ENCODE peak calls at places on chromosomes 2 and 18, in nine cellular contexts. One of them, this sample, is unnamed.

GRCh38 chr2:52356560-52356959 is 1324.6 kb upstream of the NRXN1 start:
- DNase-seq in H4: no peak
- DNase-seq in stimulated activated CD8-positive, alpha-beta memory T cell treated with anti-CD3 and anti-CD28 coated beads, Interleukin-12 subunit alpha, Interleukin-12 subunit beta, amount 100 ng/mL, for 4 hours: no peak
- DNase-seq in GM12891: no peak
- DNase-seq in esophagus muscularis mucosa: no peak
- DNase-seq in KG1: no peak
- DNase-seq in dorsolateral prefrontal cortex: no peak
- DNase-seq in G401: no peak
- DNase-seq in WTC11: no peak
- DNase-seq in this sample: no peak

GRCh38 chr2:96539215-96539920 is 2.8 kb downstream of the ARID5A start:
- DNase-seq in H4: no peak
- DNase-seq in stimulated activated CD8-positive, alpha-beta memory T cell treated with anti-CD3 and anti-CD28 coated beads, Interleukin-12 subunit alpha, Interleukin-12 subunit beta, amount 100 ng/mL, for 4 hours: no peak
- DNase-seq in GM12891: no peak
- DNase-seq in esophagus muscularis mucosa: no peak
- DNase-seq in KG1: no peak
- DNase-seq in dorsolateral prefrontal cortex: no peak
- DNase-seq in G401: no peak
- DNase-seq in WTC11: no peak
- DNase-seq in this sample: no peak

GRCh38 chr2:3423492-3424170 is 44.1 kb downstream of the TRAPPC12 start:
- DNase-seq in H4: peak; percentile 9
- DNase-seq in stimulated activated CD8-positive, alpha-beta memory T cell treated with anti-CD3 and anti-CD28 coated beads, Interleukin-12 subunit alpha, Interleukin-12 subunit beta, amount 100 ng/mL, for 4 hours: peak; percentile 46
- DNase-seq in GM12891: peak; percentile 45
- DNase-seq in esophagus muscularis mucosa: no peak
- DNase-seq in KG1: peak; percentile 9
- DNase-seq in dorsolateral prefrontal cortex: peak; percentile 70
- DNase-seq in G401: peak; percentile 62
- DNase-seq in WTC11: peak; percentile 87
- DNase-seq in this sample: peak; percentile 50

GRCh38 chr2:143903172-143903856 is 616.6 kb downstream of the ZEB2 start:
- DNase-seq in H4: no peak
- DNase-seq in stimulated activated CD8-positive, alpha-beta memory T cell treated with anti-CD3 and anti-CD28 coated beads, Interleukin-12 subunit alpha, Interleukin-12 subunit beta, amount 100 ng/mL, for 4 hours: no peak
- DNase-seq in GM12891: no peak
- DNase-seq in esophagus muscularis mucosa: no peak
- DNase-seq in KG1: no peak
- DNase-seq in dorsolateral prefrontal cortex: no peak
- DNase-seq in G401: no peak
- DNase-seq in WTC11: no peak
- DNase-seq in this sample: no peak

GRCh38 chr2:179953359-179953758 is 53.7 kb downstream of the CWC22 start:
- DNase-seq in H4: no peak
- DNase-seq in stimulated activated CD8-positive, alpha-beta memory T cell treated with anti-CD3 and anti-CD28 coated beads, Interleukin-12 subunit alpha, Interleukin-12 subunit beta, amount 100 ng/mL, for 4 hours: no peak
- DNase-seq in GM12891: no peak
- DNase-seq in esophagus muscularis mucosa: no peak
- DNase-seq in KG1: no peak
- DNase-seq in dorsolateral prefrontal cortex: no peak
- DNase-seq in G401: no peak
- DNase-seq in WTC11: no peak
- DNase-seq in this sample: no peak

GRCh38 chr2:5035134-5035533 is 657.0 kb upstream of the SOX11 start:
- DNase-seq in H4: no peak
- DNase-seq in stimulated activated CD8-positive, alpha-beta memory T cell treated with anti-CD3 and anti-CD28 coated beads, Interleukin-12 subunit alpha, Interleukin-12 subunit beta, amount 100 ng/mL, for 4 hours: no peak
- DNase-seq in GM12891: no peak
- DNase-seq in esophagus muscularis mucosa: no peak
- DNase-seq in KG1: no peak
- DNase-seq in dorsolateral prefrontal cortex: no peak
- DNase-seq in G401: no peak
- DNase-seq in WTC11: no peak
- DNase-seq in this sample: no peak

GRCh38 chr2:121038031-121038430 is 247.0 kb downstream of the TFCP2L1 start:
- DNase-seq in H4: no peak
- DNase-seq in stimulated activated CD8-positive, alpha-beta memory T cell treated with anti-CD3 and anti-CD28 coated beads, Interleukin-12 subunit alpha, Interleukin-12 subunit beta, amount 100 ng/mL, for 4 hours: no peak
- DNase-seq in GM12891: no peak
- DNase-seq in esophagus muscularis mucosa: no peak
- DNase-seq in KG1: no peak
- DNase-seq in dorsolateral prefrontal cortex: no peak
- DNase-seq in G401: no peak
- DNase-seq in WTC11: no peak
- DNase-seq in this sample: no peak

GRCh38 chr2:41579811-41580210 is 468.0 kb upstream of the PKDCC start:
- DNase-seq in H4: no peak
- DNase-seq in stimulated activated CD8-positive, alpha-beta memory T cell treated with anti-CD3 and anti-CD28 coated beads, Interleukin-12 subunit alpha, Interleukin-12 subunit beta, amount 100 ng/mL, for 4 hours: no peak
- DNase-seq in GM12891: no peak
- DNase-seq in esophagus muscularis mucosa: no peak
- DNase-seq in KG1: no peak
- DNase-seq in dorsolateral prefrontal cortex: no peak
- DNase-seq in G401: no peak
- DNase-seq in WTC11: no peak
- DNase-seq in this sample: peak; percentile 59

GRCh38 chr18:6406910-6407470 is 7.7 kb downstream of the L3MBTL4 start:
- DNase-seq in H4: no peak
- DNase-seq in stimulated activated CD8-positive, alpha-beta memory T cell treated with anti-CD3 and anti-CD28 coated beads, Interleukin-12 subunit alpha, Interleukin-12 subunit beta, amount 100 ng/mL, for 4 hours: no peak
- DNase-seq in GM12891: no peak
- DNase-seq in esophagus muscularis mucosa: peak; percentile 55
- DNase-seq in KG1: no peak
- DNase-seq in dorsolateral prefrontal cortex: no peak
- DNase-seq in G401: no peak
- DNase-seq in WTC11: no peak
- DNase-seq in this sample: no peak

GRCh38 chr2:28993211-28993960 is 12.3 kb downstream of the TOGARAM2 start:
- DNase-seq in H4: no peak
- DNase-seq in stimulated activated CD8-positive, alpha-beta memory T cell treated with anti-CD3 and anti-CD28 coated beads, Interleukin-12 subunit alpha, Interleukin-12 subunit beta, amount 100 ng/mL, for 4 hours: no peak
- DNase-seq in GM12891: no peak
- DNase-seq in esophagus muscularis mucosa: no peak
- DNase-seq in KG1: no peak
- DNase-seq in dorsolateral prefrontal cortex: no peak
- DNase-seq in G401: no peak
- DNase-seq in WTC11: no peak
- DNase-seq in this sample: no peak

GRCh38 chr18:22179174-22179573 is 9.8 kb downstream of the GATA6 start:
- DNase-seq in H4: no peak
- DNase-seq in stimulated activated CD8-positive, alpha-beta memory T cell treated with anti-CD3 and anti-CD28 coated beads, Interleukin-12 subunit alpha, Interleukin-12 subunit beta, amount 100 ng/mL, for 4 hours: no peak
- DNase-seq in GM12891: no peak
- DNase-seq in esophagus muscularis mucosa: peak; percentile 5
- DNase-seq in KG1: no peak
- DNase-seq in dorsolateral prefrontal cortex: no peak
- DNase-seq in G401: no peak
- DNase-seq in WTC11: no peak
- DNase-seq in this sample: no peak

GRCh38 chr2:10297950-10298349 is 4.8 kb upstream of the HPCAL1 start:
- DNase-seq in H4: peak; percentile 81
- DNase-seq in stimulated activated CD8-positive, alpha-beta memory T cell treated with anti-CD3 and anti-CD28 coated beads, Interleukin-12 subunit alpha, Interleukin-12 subunit beta, amount 100 ng/mL, for 4 hours: peak; percentile 48
- DNase-seq in GM12891: no peak
- DNase-seq in esophagus muscularis mucosa: no peak
- DNase-seq in KG1: no peak
- DNase-seq in dorsolateral prefrontal cortex: no peak
- DNase-seq in G401: no peak
- DNase-seq in WTC11: no peak
- DNase-seq in this sample: peak; percentile 71